ENCODE peak calls at places on chromosome 3, in seven cellular contexts. Z is T-helper 2 cell; U is natural killer cell; L is breast epithelium; M is C1 segment of cervical spinal cord; N is activated CD4-positive, CD25-positive, alpha-beta regulatory T cell; D is aorta. I is an unnamed sample.

GRCh38 chr3:183265157-183265642 is 12.1 kb downstream of the B3GNT5 start:
- DNase-seq in Z (no peak), U (no peak), L (no peak), M (no peak), N (no peak), D (no peak), I (no peak)

GRCh38 chr3:94481499-94481898 is 418.6 kb downstream of the NSUN3 start:
- DNase-seq in Z (no peak), U (no peak), L (no peak), M (no peak), N (no peak), D (no peak), I (no peak)

GRCh38 chr3:42490243-42490642 is 12.2 kb upstream of the VIPR1 start:
- DNase-seq in Z (no peak), U (no peak), L (peak; percentile 88), M (no peak), N (no peak), D (peak; percentile 86), I (peak; percentile 37)

GRCh38 chr3:151085889-151086483 is 522 bp downstream of the MED12L start:
- DNase-seq in Z (no peak), U (peak; percentile 16), L (no peak), M (no peak), N (no peak), D (peak; percentile 79), I (peak; percentile 29)

GRCh38 chr3:16319307-16319706 is 54.3 kb downstream of the OXNAD1 start:
- DNase-seq in Z (no peak), U (no peak), L (no peak), M (no peak), N (peak; percentile 56), D (no peak), I (no peak)

GRCh38 chr3:165192610-165193192 is 3.5 kb downstream of the SLITRK3 start:
- DNase-seq in Z (no peak), U (no peak), L (no peak), M (peak; percentile 29), N (no peak), D (no peak), I (no peak)

GRCh38 chr3:30370681-30371271 is 235.6 kb upstream of the TGFBR2 start:
- DNase-seq in Z (no peak), U (no peak), L (no peak), M (no peak), N (no peak), D (no peak), I (no peak)

GRCh38 chr3:17195192-17195611 is 310.4 kb downstream of the PLCL2 start:
- DNase-seq in Z (no peak), U (no peak), L (no peak), M (peak; percentile 47), N (no peak), D (no peak), I (peak; percentile 26)

GRCh38 chr3:155391104-155391503 is 97.6 kb upstream of the STRIT1 start:
- DNase-seq in Z (no peak), U (no peak), L (no peak), M (no peak), N (no peak), D (no peak), I (no peak)

GRCh38 chr3:88005066-88005465 is 53.7 kb downstream of the CGGBP1 start:
- DNase-seq in Z (no peak), U (no peak), L (no peak), M (no peak), N (no peak), D (no peak), I (no peak)

GRCh38 chr3:43499256-43499655 is 122.6 kb downstream of the ANO10 start:
- DNase-seq in Z (no peak), U (no peak), L (no peak), M (no peak), N (no peak), D (no peak), I (no peak)

GRCh38 chr3:42110631-42111030 is 19.5 kb downstream of the TRAK1 start:
- DNase-seq in Z (no peak), U (no peak), L (no peak), M (no peak), N (no peak), D (no peak), I (no peak)

GRCh38 chr3:123711356-123711755 is 126.5 kb upstream of the HACD2 start:
- DNase-seq in Z (no peak), U (no peak), L (no peak), M (no peak), N (no peak), D (no peak), I (no peak)

GRCh38 chr3:17741621-17742091 is 775 bp downstream of the TBC1D5 start:
- DNase-seq in Z (no peak), U (no peak), L (no peak), M (no peak), N (no peak), D (no peak), I (no peak)

GRCh38 chr3:45948409-45948808 is 5.1 kb downstream of the CXCR6 start:
- DNase-seq in Z (no peak), U (no peak), L (no peak), M (no peak), N (no peak), D (no peak), I (no peak)

GRCh38 chr3:149611149-149611548 is 46.7 kb downstream of the WWTR1 start:
- DNase-seq in Z (no peak), U (no peak), L (no peak), M (no peak), N (no peak), D (no peak), I (no peak)

GRCh38 chr3:130755666-130756065 is 9.0 kb upstream of the PIK3R4 start:
- DNase-seq in Z (no peak), U (no peak), L (no peak), M (no peak), N (no peak), D (no peak), I (no peak)

GRCh38 chr3:143436231-143436930 is 316.8 kb downstream of the CHST2 start:
- DNase-seq in Z (no peak), U (no peak), L (no peak), M (no peak), N (no peak), D (no peak), I (no peak)

GRCh38 chr3:73255609-73256029 is 194.2 kb downstream of the EBLN2 start:
- DNase-seq in Z (no peak), U (no peak), L (no peak), M (no peak), N (no peak), D (no peak), I (no peak)

GRCh38 chr3:67461667-67462142 is 192.7 kb downstream of the SUCLG2 start:
- DNase-seq in Z (no peak), U (no peak), L (no peak), M (no peak), N (no peak), D (no peak), I (no peak)

GRCh38 chr3:11582123-11582968 is 61.4 kb downstream of the VGLL4 start:
- DNase-seq in Z (no peak), U (no peak), L (peak; percentile 79), M (peak; percentile 87), N (no peak), D (peak; percentile 83), I (no peak)

GRCh38 chr3:134362221-134362620 is 12.0 kb downstream of the AMOTL2 start:
- DNase-seq in Z (no peak), U (no peak), L (peak; percentile 16), M (no peak), N (no peak), D (peak; percentile 50), I (no peak)

GRCh38 chr3:11671648-11672100 is 28.0 kb upstream of the VGLL4 start:
- DNase-seq in Z (no peak), U (no peak), L (no peak), M (no peak), N (no peak), D (no peak), I (no peak)

GRCh38 chr3:63912768-63913588 is 795 bp upstream of the SCAANT1 start:
- DNase-seq in Z (peak; percentile 19), U (peak; percentile 42), L (peak; percentile 73), M (no peak), N (peak; percentile 24), D (peak; percentile 87), I (peak; percentile 37)

GRCh38 chr3:112124901-112125607 is 8.0 kb downstream of the GCSAM start:
- DNase-seq in Z (no peak), U (no peak), L (no peak), M (no peak), N (no peak), D (no peak), I (no peak)

GRCh38 chr3:43496740-43497375 is 125.0 kb downstream of the ANO10 start:
- DNase-seq in Z (no peak), U (no peak), L (no peak), M (no peak), N (no peak), D (no peak), I (no peak)

GRCh38 chr3:113124256-113124830 is 87.0 kb upstream of the BOC start:
- DNase-seq in Z (no peak), U (no peak), L (no peak), M (no peak), N (no peak), D (no peak), I (no peak)

GRCh38 chr3:57556459-57557087 is 499 bp downstream of the PDE12 start:
- DNase-seq in Z (peak; percentile 12), U (no peak), L (no peak), M (no peak), N (peak; percentile 32), D (peak; percentile 76), I (no peak)

GRCh38 chr3:106530367-106530766 is 661.6 kb upstream of the CBLB start:
- DNase-seq in Z (no peak), U (no peak), L (no peak), M (no peak), N (no peak), D (no peak), I (no peak)

GRCh38 chr3:143358155-143358792 is 238.7 kb downstream of the CHST2 start:
- DNase-seq in Z (no peak), U (no peak), L (no peak), M (no peak), N (no peak), D (no peak), I (no peak)

GRCh38 chr3:175713263-175713662 is 854.1 kb downstream of the NAALADL2 start:
- DNase-seq in Z (no peak), U (no peak), L (no peak), M (no peak), N (no peak), D (no peak), I (no peak)

GRCh38 chr3:42351221-42351620 is 59.2 kb downstream of the LYZL4 start:
- DNase-seq in Z (no peak), U (no peak), L (peak; percentile 67), M (no peak), N (no peak), D (no peak), I (no peak)

GRCh38 chr3:60636846-60637245 is 614.4 kb downstream of the FHIT start:
- DNase-seq in Z (no peak), U (no peak), L (no peak), M (no peak), N (no peak), D (no peak), I (no peak)

GRCh38 chr3:138051946-138052802 is 42.2 kb downstream of the CLDN18 start:
- DNase-seq in Z (no peak), U (no peak), L (no peak), M (no peak), N (no peak), D (no peak), I (no peak)

GRCh38 chr3:50297896-50298725 is 1.1 kb downstream of the HYAL3 start:
- DNase-seq in Z (no peak), U (no peak), L (no peak), M (no peak), N (no peak), D (peak; percentile 77), I (no peak)

GRCh38 chr3:52897130-52898109 is at the start of gene STIMATE:
- DNase-seq in Z (peak; percentile 81), U (peak; percentile 78), L (peak; percentile 72), M (peak; percentile 77), N (peak; percentile 75), D (peak; percentile 97), I (peak; percentile 85)

I was measured in activated B cell treated with CpG ODN at 0.5 μM for 24 hours.